ENCODE peak calls at places on chromosomes 1 and 21, in four cellular contexts. One of them, this sample, is unnamed. For H3K27me3, the result is how much of the 10 kb centered on the place peaks cover.

GRCh38 chr1:230801441-230801840 is 54.3 kb downstream of the CAPN9 start:
- DNase-seq in HepG2: no peak
- DNase-seq in GM12878: no peak
- DNase-seq in H1: peak
- DNase-seq in this sample: no peak

GRCh38 chr1:26677306-26678115 is 18.3 kb upstream of the ARID1A start:
- DNase-seq in HepG2: peak
- DNase-seq in GM12878: peak
- DNase-seq in H1: peak
- DNase-seq in this sample: no peak

GRCh38 chr1:246609632-246610031 is 43.4 kb downstream of the CNST start:
- DNase-seq in HepG2: no peak
- DNase-seq in GM12878: no peak
- DNase-seq in H1: no peak
- DNase-seq in this sample: no peak

GRCh38 chr1:167849656-167850055 is 64.3 kb downstream of the ADCY10 start:
- DNase-seq in HepG2: no peak
- DNase-seq in GM12878: no peak
- DNase-seq in H1: no peak
- DNase-seq in this sample: no peak

GRCh38 chr1:53672785-53673184 is 66.2 kb downstream of the GLIS1 start:
- DNase-seq in HepG2: no peak
- DNase-seq in GM12878: no peak
- DNase-seq in H1: no peak
- DNase-seq in this sample: no peak

GRCh38 chr1:224433671-224434446 is 738 bp downstream of the WDR26 start:
- DNase-seq in HepG2: no peak
- DNase-seq in GM12878: no peak
- DNase-seq in H1: peak
- DNase-seq in this sample: no peak

GRCh38 chr1:190001187-190001586 is 476.5 kb downstream of the BRINP3 start:
- DNase-seq in HepG2: no peak
- DNase-seq in GM12878: no peak
- DNase-seq in H1: no peak
- DNase-seq in this sample: no peak

GRCh38 chr1:176843352-176844297 is 320.9 kb downstream of the ASTN1 start:
- DNase-seq in HepG2: peak
- DNase-seq in GM12878: no peak
- DNase-seq in H1: no peak
- DNase-seq in this sample: peak

GRCh38 chr21:41662161-41662560 is 104.7 kb downstream of the RIPK4 start:
- DNase-seq in HepG2: no peak
- DNase-seq in GM12878: no peak
- DNase-seq in H1: no peak
- DNase-seq in this sample: no peak

GRCh38 chr21:41664881-41665765 is 101.7 kb downstream of the RIPK4 start:
- DNase-seq in HepG2: no peak
- DNase-seq in GM12878: no peak
- DNase-seq in H1: no peak
- DNase-seq in this sample: no peak

GRCh38 chr21:41662761-41663160 is 104.1 kb downstream of the RIPK4 start:
- DNase-seq in HepG2: no peak
- DNase-seq in GM12878: no peak
- DNase-seq in H1: no peak
- DNase-seq in this sample: no peak

GRCh38 chr21:41665766-41666595 is 100.9 kb downstream of the RIPK4 start:
- DNase-seq in HepG2: no peak
- DNase-seq in GM12878: no peak
- DNase-seq in H1: no peak
- DNase-seq in this sample: no peak

DNA sequence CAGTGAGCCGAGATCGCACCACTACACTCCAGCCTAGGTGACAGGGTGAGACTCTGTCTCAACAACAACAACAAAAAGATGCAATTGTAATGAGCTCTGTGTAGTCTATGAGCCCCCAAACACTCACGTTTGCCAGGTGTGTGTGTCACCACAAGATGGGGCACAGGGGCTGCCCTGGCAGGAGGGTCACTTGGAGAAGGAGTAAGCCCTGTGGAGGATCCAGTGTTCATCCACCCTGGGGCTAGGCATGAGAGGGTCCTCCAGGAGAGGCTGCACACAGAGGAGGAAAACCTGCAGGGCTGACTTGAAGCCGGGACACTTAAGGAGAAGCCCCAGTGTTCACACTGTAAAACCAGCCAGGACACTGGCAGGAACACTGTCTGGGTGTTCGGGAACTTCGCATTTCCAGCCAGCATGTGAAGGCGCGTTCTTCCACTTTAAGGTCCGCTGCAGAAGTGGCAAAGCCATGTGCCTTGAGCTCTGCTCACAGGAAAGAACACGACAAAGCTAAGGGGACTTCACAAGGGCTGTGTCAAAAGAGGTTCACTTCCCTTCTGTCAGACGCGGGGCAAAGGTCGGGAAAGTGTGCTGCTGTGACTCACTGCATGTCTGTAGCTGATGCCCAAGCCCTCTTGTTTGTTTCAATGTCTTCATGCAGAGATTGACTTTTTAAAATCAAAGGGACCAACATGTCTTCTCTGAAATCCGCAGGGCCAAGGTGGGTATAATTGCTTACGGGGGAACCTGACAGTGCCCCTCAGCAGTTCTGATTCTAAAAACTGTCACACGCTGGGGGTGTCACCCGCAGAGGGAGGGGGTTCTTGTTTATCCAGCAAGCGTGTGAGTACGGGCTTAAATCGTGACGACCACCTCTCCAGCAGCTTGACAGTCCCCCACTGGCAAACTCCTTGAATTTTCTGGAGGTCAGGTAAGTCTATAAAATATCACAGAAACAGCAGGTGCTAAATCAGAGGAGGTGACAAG is 102.8 kb downstream of the RIPK4 start:
- DNase-seq in HepG2: peak
- DNase-seq in GM12878: peak
- DNase-seq in H1: no peak
- DNase-seq in this sample: no peak
- TF ChIP-seq YY1 in HepG2: no peak
- TF ChIP-seq YY1 in GM12878: no peak
- TF ChIP-seq YY1 in H1: no peak
- TF ChIP-seq YY1 in this sample: no peak

GRCh38 chr21:45511661-45512431 is 30.4 kb downstream of the SLC19A1 start:
- DNase-seq in HepG2: no peak
- DNase-seq in GM12878: no peak
- DNase-seq in H1: no peak
- DNase-seq in this sample: no peak
- TF ChIP-seq SUZ12 in HepG2: no peak
- TF ChIP-seq SUZ12 in GM12878: no peak
- TF ChIP-seq SUZ12 in H1: no peak
- TF ChIP-seq SUZ12 in this sample: no peak

DNA sequence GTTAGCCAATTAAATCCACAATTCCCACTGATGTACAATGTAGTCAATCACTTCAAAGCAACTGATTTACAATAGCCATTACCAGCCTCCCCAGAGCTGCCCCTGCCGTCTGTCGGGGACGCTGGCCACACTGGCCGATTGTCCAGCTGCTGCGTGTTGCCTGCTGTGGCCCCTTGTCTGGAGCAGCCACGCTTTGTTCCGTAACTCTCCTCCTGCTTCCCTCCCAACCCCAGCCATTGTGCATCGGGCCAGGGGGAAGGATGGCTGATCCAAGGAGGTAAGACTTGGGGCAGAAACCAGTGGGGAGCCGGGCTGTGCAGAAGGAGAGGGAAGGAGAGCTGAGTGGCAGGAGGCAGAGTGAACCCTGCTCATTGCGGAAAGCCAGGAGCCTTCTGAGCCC is 83.6 kb upstream of the LYST start:
- DNase-seq in HepG2: no peak
- DNase-seq in GM12878: no peak
- DNase-seq in H1: no peak
- DNase-seq in this sample: no peak
- H3K27me3 ChIP-seq in HepG2: under half
- H3K27me3 ChIP-seq in GM12878: under half
- H3K27me3 ChIP-seq in H1: under half
- H3K27me3 ChIP-seq in this sample: under half

GRCh38 chr1:165844114-165844798 is 16.8 kb downstream of the UCK2 start:
- DNase-seq in HepG2: no peak
- DNase-seq in GM12878: no peak
- DNase-seq in H1: no peak
- DNase-seq in this sample: no peak

GRCh38 chr1:165840419-165840818 is 13.0 kb downstream of the UCK2 start:
- DNase-seq in HepG2: no peak
- DNase-seq in GM12878: no peak
- DNase-seq in H1: no peak
- DNase-seq in this sample: no peak

GRCh38 chr1:165841582-165842362 is 14.4 kb downstream of the UCK2 start:
- DNase-seq in HepG2: peak
- DNase-seq in GM12878: no peak
- DNase-seq in H1: no peak
- DNase-seq in this sample: no peak

GRCh38 chr1:165843304-165843703 is 15.9 kb downstream of the UCK2 start:
- DNase-seq in HepG2: no peak
- DNase-seq in GM12878: no peak
- DNase-seq in H1: no peak
- DNase-seq in this sample: no peak

DNA sequence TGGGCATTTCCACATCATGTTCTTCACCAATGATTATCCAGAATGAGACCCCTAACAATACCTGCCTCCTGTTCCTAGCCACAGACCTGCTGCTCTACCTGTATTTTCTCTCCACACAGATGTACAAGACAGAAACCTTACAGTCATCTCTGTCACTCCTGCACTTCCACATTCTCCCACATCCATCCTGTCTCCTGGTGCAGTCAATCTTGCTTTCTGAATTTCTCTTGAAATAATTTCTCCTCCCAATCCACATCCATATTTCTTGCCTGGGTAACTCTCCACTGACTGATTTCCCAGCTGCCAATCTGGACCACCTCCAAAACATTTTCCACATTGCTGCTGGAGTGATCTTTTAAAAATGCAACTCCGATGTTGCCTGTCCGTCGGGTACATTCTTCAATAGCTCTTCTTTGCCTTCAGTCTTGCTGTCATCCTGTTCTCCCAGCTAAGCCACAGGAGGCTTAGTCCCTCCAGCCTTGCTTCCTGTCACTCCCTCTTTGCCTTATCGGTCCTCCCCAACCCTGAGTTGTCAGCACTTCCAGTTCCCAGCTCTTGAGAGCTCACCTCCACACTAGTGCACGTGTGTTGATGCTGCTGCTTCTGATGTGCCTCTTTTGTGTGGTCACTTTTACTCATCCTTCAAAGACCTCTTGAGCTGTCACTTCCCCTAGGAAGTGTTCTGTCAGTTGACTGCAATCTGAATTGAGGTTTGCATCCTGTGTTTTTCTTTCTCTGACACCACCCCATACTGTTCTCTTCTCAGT is 15.1 kb downstream of the UCK2 start:
- DNase-seq in HepG2: no peak
- DNase-seq in GM12878: no peak
- DNase-seq in H1: no peak
- DNase-seq in this sample: no peak
- TF ChIP-seq YY1 in HepG2: no peak
- TF ChIP-seq YY1 in GM12878: no peak
- TF ChIP-seq YY1 in H1: no peak
- TF ChIP-seq YY1 in this sample: no peak

GRCh38 chr1:10630661-10631120 is 155.9 kb downstream of the PEX14 start:
- DNase-seq in HepG2: no peak
- DNase-seq in GM12878: no peak
- DNase-seq in H1: no peak
- DNase-seq in this sample: no peak

GRCh38 chr1:10631811-10632481 is 157.2 kb downstream of the PEX14 start:
- DNase-seq in HepG2: no peak
- DNase-seq in GM12878: no peak
- DNase-seq in H1: no peak
- DNase-seq in this sample: no peak

GRCh38 chr1:10632691-10633090 is 157.9 kb downstream of the PEX14 start:
- DNase-seq in HepG2: no peak
- DNase-seq in GM12878: no peak
- DNase-seq in H1: no peak
- DNase-seq in this sample: no peak

GRCh38 chr1:10629816-10630571 is 155.2 kb downstream of the PEX14 start:
- DNase-seq in HepG2: no peak
- DNase-seq in GM12878: no peak
- DNase-seq in H1: no peak
- DNase-seq in this sample: no peak

DNA sequence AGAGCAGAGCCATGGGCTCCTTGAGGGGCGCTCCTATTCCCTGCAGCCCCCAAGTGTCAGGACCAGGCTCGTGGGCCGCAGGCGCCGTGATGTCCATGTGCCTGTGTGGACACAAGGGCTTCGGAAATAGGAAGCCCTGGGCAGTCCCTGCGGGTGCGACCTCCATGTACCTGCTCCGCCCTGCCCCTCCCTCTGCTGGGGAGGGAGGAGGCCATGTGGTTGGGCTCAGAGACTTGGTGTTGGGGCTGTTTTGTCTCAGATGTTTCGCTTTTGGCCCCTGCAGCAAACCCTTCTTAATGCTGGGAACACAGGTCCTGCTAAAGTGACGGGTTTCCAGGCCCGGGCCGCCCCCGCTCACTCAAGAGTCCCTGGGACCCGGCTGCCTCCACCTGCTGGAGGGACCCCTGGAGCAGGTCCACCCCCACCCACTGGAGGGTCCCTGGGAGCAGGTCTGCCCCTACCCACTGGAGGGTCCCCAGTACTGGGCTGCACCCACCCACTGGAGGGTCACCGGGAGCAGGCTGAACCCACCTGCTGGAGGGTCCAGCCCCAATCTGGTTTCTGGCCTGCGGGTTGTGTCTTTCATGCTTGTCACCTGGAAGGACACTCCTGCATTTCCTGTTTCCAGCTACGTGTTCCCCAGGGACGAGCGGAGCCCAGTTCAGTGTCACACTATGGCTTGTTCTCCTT is 156.5 kb downstream of the PEX14 start:
- DNase-seq in HepG2: no peak
- DNase-seq in GM12878: no peak
- DNase-seq in H1: no peak
- DNase-seq in this sample: no peak
- TF ChIP-seq SUZ12 in HepG2: no peak
- TF ChIP-seq SUZ12 in GM12878: no peak
- TF ChIP-seq SUZ12 in H1: no peak
- TF ChIP-seq SUZ12 in this sample: no peak

GRCh38 chr1:170310931-170311330 is 165.2 kb downstream of the NTMT2 start:
- DNase-seq in HepG2: no peak
- DNase-seq in GM12878: no peak
- DNase-seq in H1: no peak
- DNase-seq in this sample: no peak
- H3K27me3 ChIP-seq in HepG2: under half
- H3K27me3 ChIP-seq in GM12878: under half
- H3K27me3 ChIP-seq in H1: under half
- H3K27me3 ChIP-seq in this sample: under half

This sample was measured in NT2/D1.